ENCODE peak calls at places on chromosomes 3 and 15, in eight cellular contexts. M is effector memory CD8-positive, alpha-beta T cell; U is HCEC 1CT; J is NCI-H1092 treated with DMSO at 0.1 percent for 48 hours; L is left ventricle myocardium inferior; Q is stimulated activated CD4-positive, alpha-beta T cell treated with anti-CD3 and anti-CD28 coated beads, TNF-alpha, amount 100 ng/mL, for 4 hours; F is EH; O is HEK293T. X is an unnamed sample.

GRCh38 chr3:9196009-9196408 is 53.4 kb downstream of the SRGAP3 start:
- DNase-seq in F (no peak), L (no peak), U (no peak), O (no peak), M (no peak), Q (no peak), J (no peak), X (no peak)

GRCh38 chr3:20558161-20558560 is 372.2 kb upstream of the SGO1 start:
- DNase-seq in F (no peak), L (no peak), U (no peak), Q (no peak), M (no peak), J (no peak), O (no peak), X (no peak)

GRCh38 chr15:85831415-85832113 is 36.8 kb upstream of the KLHL25 start:
- DNase-seq in M (peak), U (peak), Q (no peak), L (peak), J (peak), F (peak), O (peak), X (peak)

GRCh38 chr15:48861813-48862431 is 16.0 kb upstream of the EID1 start:
- DNase-seq in M (peak), J (peak), F (peak), U (peak), O (peak), Q (peak), L (no peak), X (no peak)

GRCh38 chr3:14125193-14126016 is 553 bp downstream of the TMEM43 start:
- DNase-seq in Q (peak), M (peak), J (peak), U (peak), F (peak), O (peak), L (peak), X (peak)

GRCh38 chr15:35546581-35547381 is 816 bp upstream of the DPH6 start:
- DNase-seq in L (no peak), M (no peak), F (no peak), Q (no peak), O (no peak), J (no peak), U (peak), X (no peak)

GRCh38 chr15:25176991-25177954 is 222.5 kb downstream of the SNRPN start:
- DNase-seq in U (no peak), Q (no peak), O (no peak), J (no peak), L (peak), F (no peak), M (no peak), X (no peak)

GRCh38 chr3:123138819-123139517 is 62.8 kb upstream of the SEC22A start:
- DNase-seq in M (no peak), Q (no peak), O (peak), J (no peak), U (no peak), F (peak), L (no peak), X (no peak)

GRCh38 chr3:18732474-18732873 is 307.3 kb upstream of the SATB1 start:
- DNase-seq in Q (no peak), J (no peak), F (no peak), L (no peak), O (no peak), M (no peak), U (no peak), X (no peak)

GRCh38 chr3:149487598-149488197 is 13.2 kb downstream of the TM4SF4 start:
- DNase-seq in O (peak), M (peak), J (no peak), U (no peak), L (no peak), F (no peak), Q (no peak), X (no peak)

GRCh38 chr3:155184027-155184426 is 103.9 kb downstream of the MME start:
- DNase-seq in O (no peak), Q (no peak), M (no peak), F (no peak), L (no peak), U (no peak), J (no peak), X (no peak)

GRCh38 chr3:49882182-49882581 is 12.5 kb upstream of the CAMKV start:
- DNase-seq in U (no peak), O (no peak), F (no peak), L (peak), J (no peak), Q (no peak), M (no peak), X (no peak)

GRCh38 chr3:52220380-52221026 is 4.9 kb downstream of the TLR9 start:
- DNase-seq in O (peak), L (peak), M (peak), Q (peak), F (peak), U (peak), J (peak), X (peak)

GRCh38 chr3:145118303-145118702 is 1042.7 kb downstream of the PLOD2 start:
- DNase-seq in L (no peak), F (no peak), J (no peak), O (no peak), M (no peak), Q (no peak), U (no peak), X (no peak)

GRCh38 chr3:14540821-14541385 is 761 bp upstream of the GRIP2 start:
- DNase-seq in F (no peak), O (no peak), J (no peak), Q (no peak), M (no peak), L (no peak), U (no peak), X (no peak)

GRCh38 chr3:127059032-127059560 is 76.2 kb downstream of the PLXNA1 start:
- DNase-seq in L (no peak), U (no peak), O (no peak), Q (no peak), F (no peak), M (no peak), J (no peak), X (no peak)

GRCh38 chr3:100072328-100073048 is 41.8 kb downstream of the FILIP1L start:
- DNase-seq in L (no peak), J (no peak), F (peak), Q (no peak), U (peak), O (no peak), M (no peak), X (no peak)

GRCh38 chr15:56411122-56411749 is 46.0 kb downstream of the TEX9 start:
- DNase-seq in Q (no peak), O (no peak), F (no peak), L (no peak), U (no peak), J (no peak), M (no peak), X (no peak)

GRCh38 chr15:96331141-96331941 is 841 bp downstream of the NR2F2 start:
- DNase-seq in Q (no peak), F (peak), O (no peak), L (no peak), U (peak), J (no peak), M (no peak), X (no peak)

GRCh38 chr15:74367296-74367854 is at the start of gene CYP11A1:
- DNase-seq in O (no peak), U (no peak), L (no peak), J (no peak), Q (no peak), F (no peak), M (no peak), X (no peak)

GRCh38 chr3:172275586-172275985 is 172.7 kb downstream of the GHSR start:
- DNase-seq in J (no peak), L (no peak), M (no peak), F (no peak), U (no peak), O (no peak), Q (no peak), X (no peak)

GRCh38 chr3:129702934-129703712 is 96.6 kb upstream of the PLXND1 start:
- DNase-seq in M (no peak), F (peak), J (no peak), U (no peak), O (no peak), Q (no peak), L (no peak), X (no peak)

GRCh38 chr3:170621256-170621655 is 35.4 kb upstream of the SLC7A14 start:
- DNase-seq in F (no peak), Q (no peak), L (no peak), M (no peak), U (no peak), J (no peak), O (no peak), X (no peak)

GRCh38 chr3:153429821-153430220 is 267.8 kb downstream of the RAP2B start:
- DNase-seq in J (no peak), M (no peak), U (no peak), Q (no peak), L (no peak), O (no peak), F (peak), X (no peak)

GRCh38 chr3:128629936-128630335 is 20.7 kb downstream of the RPN1 start:
- DNase-seq in O (no peak), Q (no peak), M (no peak), F (no peak), L (no peak), U (no peak), J (no peak), X (no peak)

GRCh38 chr3:167361356-167361755 is 18.7 kb downstream of the ZBBX start:
- DNase-seq in L (no peak), F (no peak), M (no peak), O (no peak), U (no peak), Q (no peak), J (no peak), X (no peak)

GRCh38 chr15:42136513-42136912 is 19.9 kb downstream of the PLA2G4F start:
- DNase-seq in O (no peak), M (no peak), L (no peak), F (no peak), U (no peak), J (no peak), Q (no peak), X (no peak)

GRCh38 chr3:107241217-107241616 is 136.0 kb upstream of the CCDC54 start:
- DNase-seq in L (peak), O (peak), M (no peak), F (peak), J (no peak), Q (no peak), U (peak), X (peak)

GRCh38 chr3:122295286-122295685 is 29.8 kb upstream of the CSTA start:
- DNase-seq in F (no peak), M (no peak), Q (no peak), U (peak), O (no peak), L (no peak), J (no peak), X (no peak)

GRCh38 chr3:138007898-138008297 is 2.1 kb upstream of the CLDN18 start:
- DNase-seq in O (no peak), U (no peak), J (no peak), F (no peak), M (no peak), L (no peak), Q (no peak), X (no peak)

GRCh38 chr3:32292085-32292796 is 53.8 kb downstream of the CMTM8 start:
- DNase-seq in L (no peak), J (no peak), F (no peak), M (no peak), Q (no peak), U (no peak), O (no peak), X (no peak)

GRCh38 chr3:36893137-36893557 is 51.7 kb downstream of the TRANK1 start:
- DNase-seq in F (peak), Q (peak), J (no peak), M (no peak), L (no peak), O (no peak), U (peak), X (no peak)

GRCh38 chr3:87727783-87728182 is 331.0 kb downstream of the CGGBP1 start:
- DNase-seq in J (no peak), O (no peak), M (no peak), L (no peak), Q (no peak), F (no peak), U (no peak), X (no peak)

GRCh38 chr3:160931474-160931873 is 173.7 kb downstream of the B3GALNT1 start:
- DNase-seq in J (no peak), F (peak), Q (no peak), U (peak), O (no peak), M (no peak), L (no peak), X (no peak)

GRCh38 chr3:115092220-115092791 is 54.8 kb downstream of the ZBTB20 start:
- DNase-seq in U (peak), F (peak), Q (peak), M (peak), J (peak), O (peak), L (peak), X (peak)

GRCh38 chr3:7669641-7670040 is 808.7 kb downstream of the GRM7 start:
- DNase-seq in U (no peak), M (no peak), O (no peak), Q (no peak), J (no peak), L (no peak), F (no peak), X (peak)

GRCh38 chr3:39013289-39013688 is 38.5 kb downstream of the SCN11A start:
- DNase-seq in M (no peak), F (no peak), O (no peak), L (no peak), J (no peak), U (no peak), Q (no peak), X (no peak)

GRCh38 chr15:91948001-91948608 is 94.6 kb downstream of the SLCO3A1 start:
- DNase-seq in J (peak), U (peak), Q (no peak), O (no peak), F (peak), M (no peak), L (peak), X (no peak)

GRCh38 chr3:194617827-194618226 is 15.4 kb downstream of the TMEM44 start:
- DNase-seq in Q (no peak), L (no peak), O (no peak), M (no peak), F (peak), U (no peak), J (no peak), X (no peak)